ENCODE peak calls at places on chromosomes 2 and 18, in four cellular contexts. One of them, this sample, is unnamed.

GRCh38 chr2:141522048-141522447 is 608.8 kb downstream of the LRP1B start:
- DNase-seq in AG08396: no peak
- DNase-seq in NCI-H2107: no peak
- DNase-seq in activated CD4-positive, alpha-beta T cell treated with anti-CD3 and anti-CD28 coated beads, Interleukin-2, amount 50 U/mL, for 4 hours: no peak
- DNase-seq in this sample: no peak

GRCh38 chr18:35042389-35043066 is 1.3 kb downstream of the MAPRE2 start:
- DNase-seq in activated CD4-positive, alpha-beta T cell treated with anti-CD3 and anti-CD28 coated beads, Interleukin-2, amount 50 U/mL, for 4 hours: no peak
- DNase-seq in NCI-H2107: no peak
- DNase-seq in AG08396: no peak
- DNase-seq in this sample: no peak

GRCh38 chr2:11710632-11711381 is 35.6 kb upstream of the LPIN1 start:
- DNase-seq in activated CD4-positive, alpha-beta T cell treated with anti-CD3 and anti-CD28 coated beads, Interleukin-2, amount 50 U/mL, for 4 hours: no peak
- DNase-seq in AG08396: no peak
- DNase-seq in NCI-H2107: no peak
- DNase-seq in this sample: no peak

GRCh38 chr2:71552861-71553301 is 99.5 kb downstream of the DYSF start:
- DNase-seq in AG08396: no peak
- DNase-seq in NCI-H2107: no peak
- DNase-seq in activated CD4-positive, alpha-beta T cell treated with anti-CD3 and anti-CD28 coated beads, Interleukin-2, amount 50 U/mL, for 4 hours: no peak
- DNase-seq in this sample: no peak

GRCh38 chr2:39120771-39121522 is at the start of gene SOS1:
- DNase-seq in NCI-H2107: peak
- DNase-seq in activated CD4-positive, alpha-beta T cell treated with anti-CD3 and anti-CD28 coated beads, Interleukin-2, amount 50 U/mL, for 4 hours: peak
- DNase-seq in AG08396: peak
- DNase-seq in this sample: peak

GRCh38 chr2:105412584-105412983 is 13.7 kb upstream of the FHL2 start:
- DNase-seq in AG08396: no peak
- DNase-seq in activated CD4-positive, alpha-beta T cell treated with anti-CD3 and anti-CD28 coated beads, Interleukin-2, amount 50 U/mL, for 4 hours: no peak
- DNase-seq in NCI-H2107: no peak
- DNase-seq in this sample: no peak

GRCh38 chr2:30947686-30948085 is 140.4 kb upstream of the CAPN13 start:
- DNase-seq in AG08396: no peak
- DNase-seq in NCI-H2107: no peak
- DNase-seq in activated CD4-positive, alpha-beta T cell treated with anti-CD3 and anti-CD28 coated beads, Interleukin-2, amount 50 U/mL, for 4 hours: no peak
- DNase-seq in this sample: no peak

GRCh38 chr2:172836386-172837200 is 100.9 kb downstream of the RAPGEF4 start:
- DNase-seq in NCI-H2107: no peak
- DNase-seq in AG08396: peak
- DNase-seq in activated CD4-positive, alpha-beta T cell treated with anti-CD3 and anti-CD28 coated beads, Interleukin-2, amount 50 U/mL, for 4 hours: no peak
- DNase-seq in this sample: no peak

GRCh38 chr18:74242451-74243096 is 49.2 kb downstream of the CYB5A start:
- DNase-seq in NCI-H2107: no peak
- DNase-seq in AG08396: no peak
- DNase-seq in activated CD4-positive, alpha-beta T cell treated with anti-CD3 and anti-CD28 coated beads, Interleukin-2, amount 50 U/mL, for 4 hours: no peak
- DNase-seq in this sample: no peak

GRCh38 chr2:9076210-9076609 is 72.7 kb upstream of the MBOAT2 start:
- DNase-seq in NCI-H2107: no peak
- DNase-seq in activated CD4-positive, alpha-beta T cell treated with anti-CD3 and anti-CD28 coated beads, Interleukin-2, amount 50 U/mL, for 4 hours: no peak
- DNase-seq in AG08396: no peak
- DNase-seq in this sample: no peak

GRCh38 chr18:79429785-79430281 is 34.1 kb downstream of the NFATC1 start:
- DNase-seq in NCI-H2107: no peak
- DNase-seq in AG08396: no peak
- DNase-seq in activated CD4-positive, alpha-beta T cell treated with anti-CD3 and anti-CD28 coated beads, Interleukin-2, amount 50 U/mL, for 4 hours: no peak
- DNase-seq in this sample: no peak

GRCh38 chr2:206316141-206316540 is 41.7 kb downstream of the ZDBF2 start:
- DNase-seq in activated CD4-positive, alpha-beta T cell treated with anti-CD3 and anti-CD28 coated beads, Interleukin-2, amount 50 U/mL, for 4 hours: no peak
- DNase-seq in AG08396: no peak
- DNase-seq in NCI-H2107: no peak
- DNase-seq in this sample: no peak

GRCh38 chr2:150900913-150901312 is 360.8 kb downstream of the RBM43 start:
- DNase-seq in AG08396: no peak
- DNase-seq in activated CD4-positive, alpha-beta T cell treated with anti-CD3 and anti-CD28 coated beads, Interleukin-2, amount 50 U/mL, for 4 hours: no peak
- DNase-seq in NCI-H2107: no peak
- DNase-seq in this sample: no peak

GRCh38 chr2:13681936-13682335 is 950.6 kb upstream of the LRATD1 start:
- DNase-seq in NCI-H2107: no peak
- DNase-seq in activated CD4-positive, alpha-beta T cell treated with anti-CD3 and anti-CD28 coated beads, Interleukin-2, amount 50 U/mL, for 4 hours: no peak
- DNase-seq in AG08396: no peak
- DNase-seq in this sample: peak

GRCh38 chr2:86598966-86599365 is 24.7 kb downstream of the RNF103 start:
- DNase-seq in NCI-H2107: no peak
- DNase-seq in AG08396: no peak
- DNase-seq in activated CD4-positive, alpha-beta T cell treated with anti-CD3 and anti-CD28 coated beads, Interleukin-2, amount 50 U/mL, for 4 hours: no peak
- DNase-seq in this sample: no peak

GRCh38 chr18:8045890-8046289 is 478.8 kb downstream of the PTPRM start:
- DNase-seq in activated CD4-positive, alpha-beta T cell treated with anti-CD3 and anti-CD28 coated beads, Interleukin-2, amount 50 U/mL, for 4 hours: peak
- DNase-seq in AG08396: no peak
- DNase-seq in NCI-H2107: no peak
- DNase-seq in this sample: no peak

GRCh38 chr2:204950695-204951094 is 405.4 kb downstream of the PARD3B start:
- DNase-seq in activated CD4-positive, alpha-beta T cell treated with anti-CD3 and anti-CD28 coated beads, Interleukin-2, amount 50 U/mL, for 4 hours: no peak
- DNase-seq in AG08396: peak
- DNase-seq in NCI-H2107: no peak
- DNase-seq in this sample: no peak

GRCh38 chr2:237251959-237252358 is 162.0 kb downstream of the COL6A3 start:
- DNase-seq in AG08396: no peak
- DNase-seq in activated CD4-positive, alpha-beta T cell treated with anti-CD3 and anti-CD28 coated beads, Interleukin-2, amount 50 U/mL, for 4 hours: no peak
- DNase-seq in NCI-H2107: no peak
- DNase-seq in this sample: no peak

GRCh38 chr2:8027387-8027786 is 654.5 kb upstream of the ID2 start:
- DNase-seq in NCI-H2107: no peak
- DNase-seq in AG08396: no peak
- DNase-seq in activated CD4-positive, alpha-beta T cell treated with anti-CD3 and anti-CD28 coated beads, Interleukin-2, amount 50 U/mL, for 4 hours: no peak
- DNase-seq in this sample: no peak

GRCh38 chr18:46291149-46291548 is 187.0 kb downstream of the HAUS1 start:
- DNase-seq in NCI-H2107: no peak
- DNase-seq in AG08396: no peak
- DNase-seq in activated CD4-positive, alpha-beta T cell treated with anti-CD3 and anti-CD28 coated beads, Interleukin-2, amount 50 U/mL, for 4 hours: no peak
- DNase-seq in this sample: no peak

GRCh38 chr2:100242891-100243670 is 79.2 kb downstream of the LONRF2 start:
- DNase-seq in AG08396: peak
- DNase-seq in NCI-H2107: no peak
- DNase-seq in activated CD4-positive, alpha-beta T cell treated with anti-CD3 and anti-CD28 coated beads, Interleukin-2, amount 50 U/mL, for 4 hours: peak
- DNase-seq in this sample: peak

GRCh38 chr2:204900910-204901309 is 355.6 kb downstream of the PARD3B start:
- DNase-seq in activated CD4-positive, alpha-beta T cell treated with anti-CD3 and anti-CD28 coated beads, Interleukin-2, amount 50 U/mL, for 4 hours: no peak
- DNase-seq in NCI-H2107: no peak
- DNase-seq in AG08396: no peak
- DNase-seq in this sample: no peak

GRCh38 chr18:36780748-36781147 is 48.1 kb downstream of the TPGS2 start:
- DNase-seq in NCI-H2107: no peak
- DNase-seq in activated CD4-positive, alpha-beta T cell treated with anti-CD3 and anti-CD28 coated beads, Interleukin-2, amount 50 U/mL, for 4 hours: no peak
- DNase-seq in AG08396: no peak
- DNase-seq in this sample: no peak

GRCh38 chr2:104774631-104775030 is 79.3 kb upstream of the POU3F3 start:
- DNase-seq in activated CD4-positive, alpha-beta T cell treated with anti-CD3 and anti-CD28 coated beads, Interleukin-2, amount 50 U/mL, for 4 hours: no peak
- DNase-seq in NCI-H2107: no peak
- DNase-seq in AG08396: no peak
- DNase-seq in this sample: no peak

GRCh38 chr2:118750959-118751565 is 96.4 kb downstream of the EN1 start:
- DNase-seq in AG08396: no peak
- DNase-seq in activated CD4-positive, alpha-beta T cell treated with anti-CD3 and anti-CD28 coated beads, Interleukin-2, amount 50 U/mL, for 4 hours: no peak
- DNase-seq in NCI-H2107: no peak
- DNase-seq in this sample: no peak

GRCh38 chr2:88038263-88039105 is 17.1 kb downstream of the KRCC1 start:
- DNase-seq in AG08396: peak
- DNase-seq in NCI-H2107: no peak
- DNase-seq in activated CD4-positive, alpha-beta T cell treated with anti-CD3 and anti-CD28 coated beads, Interleukin-2, amount 50 U/mL, for 4 hours: no peak
- DNase-seq in this sample: no peak

GRCh38 chr2:207230261-207231105 is 64.7 kb upstream of the KLF7 start:
- DNase-seq in AG08396: no peak
- DNase-seq in NCI-H2107: no peak
- DNase-seq in activated CD4-positive, alpha-beta T cell treated with anti-CD3 and anti-CD28 coated beads, Interleukin-2, amount 50 U/mL, for 4 hours: no peak
- DNase-seq in this sample: no peak

GRCh38 chr2:19219060-19219459 is 139.4 kb downstream of the OSR1 start:
- DNase-seq in AG08396: no peak
- DNase-seq in NCI-H2107: no peak
- DNase-seq in activated CD4-positive, alpha-beta T cell treated with anti-CD3 and anti-CD28 coated beads, Interleukin-2, amount 50 U/mL, for 4 hours: no peak
- DNase-seq in this sample: no peak

GRCh38 chr18:79944126-79944731 is 7.2 kb downstream of the SLC66A2 start:
- DNase-seq in NCI-H2107: no peak
- DNase-seq in AG08396: no peak
- DNase-seq in activated CD4-positive, alpha-beta T cell treated with anti-CD3 and anti-CD28 coated beads, Interleukin-2, amount 50 U/mL, for 4 hours: no peak
- DNase-seq in this sample: no peak

This sample was measured in GDM1.